ENCODE peak calls at places on chromosomes 16 and 17, in six cellular contexts. O is ELF-1; H is activated naive CD4-positive, alpha-beta T cell treated with anti-CD3 and anti-CD28 coated beads, Interleukin-2, amount 50 U/mL, for 72 hours; A is pancreas; M is progenitor cell of endocrine pancreas; S is stimulated activated CD4-positive, alpha-beta T cell treated with anti-CD3 and anti-CD28 coated beads, Interleukin-2, amount 100 ng/mL, for 24 hours. I is an unnamed sample.

GRCh38 chr17:57881783-57882291 is 32.0 kb upstream of the MRPS23 start:
- DNase-seq in O (no peak), H (no peak), A (no peak), M (no peak), S (no peak), I (no peak)

GRCh38 chr17:41334385-41334784 is 16.2 kb downstream of the KRT33A start:
- DNase-seq in O (no peak), H (no peak), A (no peak), M (no peak), S (no peak), I (no peak)

GRCh38 chr17:2814499-2815341 is 18.5 kb downstream of the RAP1GAP2 start:
- DNase-seq in O (no peak), H (peak), A (no peak), M (no peak), S (peak), I (no peak)

GRCh38 chr16:66376577-66377326 is 10.3 kb downstream of the CDH5 start:
- DNase-seq in O (no peak), H (no peak), A (no peak), M (no peak), S (no peak), I (peak)

GRCh38 chr17:73952498-73953205 is 250.8 kb upstream of the RPL38 start:
- DNase-seq in O (peak), H (no peak), A (peak), M (peak), S (peak), I (peak)

GRCh38 chr16:69748694-69749345 is 5.9 kb downstream of the NOB1 start:
- DNase-seq in O (no peak), H (no peak), A (no peak), M (no peak), S (no peak), I (no peak)

GRCh38 chr16:64983983-64984382 is 137.9 kb downstream of the CDH11 start:
- DNase-seq in O (peak), H (no peak), A (peak), M (no peak), S (peak), I (peak)

GRCh38 chr17:6701719-6702118 is 11.4 kb downstream of the SLC13A5 start:
- DNase-seq in O (peak), H (no peak), A (no peak), M (peak), S (peak), I (peak)

GRCh38 chr17:19768046-19768782 is 20.1 kb upstream of the ALDH3A1 start:
- DNase-seq in O (no peak), H (no peak), A (no peak), M (no peak), S (no peak), I (no peak)

GRCh38 chr16:19284207-19284606 is 1.3 kb upstream of the CLEC19A start:
- DNase-seq in O (no peak), H (no peak), A (peak), M (no peak), S (no peak), I (no peak)

GRCh38 chr16:67116388-67117311 is 6.9 kb downstream of the PHAF1 start:
- DNase-seq in O (no peak), H (peak), A (no peak), M (no peak), S (no peak), I (no peak)

GRCh38 chr17:11081342-11081741 is 159.7 kb upstream of the SHISA6 start:
- DNase-seq in O (no peak), H (no peak), A (no peak), M (no peak), S (no peak), I (no peak)

GRCh38 chr16:64975821-64976220 is 146.0 kb downstream of the CDH11 start:
- DNase-seq in O (no peak), H (no peak), A (no peak), M (no peak), S (no peak), I (no peak)

GRCh38 chr16:70736454-70737376 is 50.9 kb upstream of the MTSS2 start:
- DNase-seq in O (no peak), H (no peak), A (no peak), M (no peak), S (peak), I (no peak)

GRCh38 chr17:81508639-81509047 is 4.0 kb downstream of the ACTG1 start:
- DNase-seq in O (peak), H (no peak), A (peak), M (no peak), S (peak), I (no peak)

GRCh38 chr17:60066576-60066975 is 12.1 kb downstream of the HEATR6 start:
- DNase-seq in O (no peak), H (no peak), A (no peak), M (no peak), S (no peak), I (no peak)

GRCh38 chr16:58036943-58037342 is 11.4 kb downstream of the MMP15 start:
- DNase-seq in O (no peak), H (no peak), A (no peak), M (no peak), S (no peak), I (no peak)

GRCh38 chr16:31708348-31708747 is 165.3 kb upstream of the ZNF267 start:
- DNase-seq in O (no peak), H (no peak), A (no peak), M (no peak), S (no peak), I (no peak)

GRCh38 chr16:77289331-77289809 is 90.2 kb downstream of the SYCE1L start:
- DNase-seq in O (peak), H (no peak), A (no peak), M (no peak), S (no peak), I (no peak)

GRCh38 chr16:22381392-22381791 is 7.0 kb upstream of the CDR2 start:
- DNase-seq in O (no peak), H (no peak), A (no peak), M (no peak), S (no peak), I (no peak)

GRCh38 chr17:72349508-72350472 is 229.0 kb downstream of the SOX9 start:
- DNase-seq in O (no peak), H (no peak), A (no peak), M (no peak), S (no peak), I (no peak)